ENCODE peak calls at places on chromosomes 13 and 19, in eight cellular contexts. U is sigmoid colon, H is A549, F is GM12878, K is SK-N-SH, T is stomach, V is ovary, B is transverse colon. N is an unnamed sample.

GRCh38 chr13:75635101-75635620 is 969 bp upstream of the LMO7 start:
- DNase-seq in U (no peak), H (no peak), F (no peak), K (no peak), T (no peak), V (no peak), B (no peak), N (no peak)

GRCh38 chr19:1161716-1162115 is 12.4 kb downstream of the SBNO2 start:
- DNase-seq in U (no peak), H (peak; percentile 54), F (no peak), K (no peak), T (peak; percentile 57), V (no peak), B (peak; percentile 40), N (no peak)

GRCh38 chr19:35719402-35720162 is 1.8 kb downstream of the KMT2B start:
- DNase-seq in U (no peak), H (no peak), F (no peak), K (no peak), T (no peak), V (no peak), B (no peak), N (no peak)

GRCh38 chr13:114104626-114105350 is 27.6 kb downstream of the RASA3 start:
- DNase-seq in U (peak; percentile 64), H (no peak), F (no peak), K (peak; percentile 42), T (no peak), V (peak; percentile 24), B (peak; percentile 4), N (no peak)

GRCh38 chr19:27660428-27660827 is 1552.5 kb downstream of the UQCRFS1 start:
- DNase-seq in U (no peak), H (no peak), F (no peak), K (no peak), T (no peak), V (no peak), B (no peak), N (no peak)

GRCh38 chr13:77584111-77584510 is 48.6 kb downstream of the SCEL start:
- DNase-seq in U (no peak), H (no peak), F (no peak), K (no peak), T (no peak), V (no peak), B (no peak), N (no peak)

GRCh38 chr19:38375098-38375493 is 725 bp downstream of the PSMD8 start:
- DNase-seq in U (no peak), H (no peak), F (no peak), K (no peak), T (no peak), V (no peak), B (no peak), N (no peak)

GRCh38 chr13:99432637-99433542 is 68.4 kb upstream of the TM9SF2 start:
- DNase-seq in U (peak; percentile 87), H (peak; percentile 60), F (peak; percentile 97), K (no peak), T (peak; percentile 52), V (no peak), B (peak; percentile 62), N (no peak)

GRCh38 chr13:29730253-29730652 is 120.2 kb downstream of the UBL3 start:
- DNase-seq in U (no peak), H (no peak), F (no peak), K (no peak), T (no peak), V (no peak), B (no peak), N (no peak)

GRCh38 chr19:11064831-11065303 is 24.4 kb upstream of the LDLR start:
- DNase-seq in U (no peak), H (peak; percentile 27), F (no peak), K (no peak), T (no peak), V (peak; percentile 80), B (no peak), N (no peak)

GRCh38 chr13:39777021-39777420 is 121.6 kb downstream of the COG6 start:
- DNase-seq in U (no peak), H (no peak), F (no peak), K (no peak), T (no peak), V (no peak), B (no peak), N (no peak)

GRCh38 chr19:32465176-32465575 is 59.6 kb downstream of the DPY19L3 start:
- DNase-seq in U (no peak), H (no peak), F (no peak), K (no peak), T (no peak), V (no peak), B (no peak), N (no peak)

GRCh38 chr19:31955884-31956283 is 389.5 kb upstream of the ZNF507 start:
- DNase-seq in U (no peak), H (no peak), F (no peak), K (no peak), T (peak; percentile 5), V (no peak), B (no peak), N (no peak)

GRCh38 chr19:40806385-40807146 is 7.6 kb downstream of the EGLN2 start:
- DNase-seq in U (peak; percentile 92), H (peak; percentile 100), F (no peak), K (peak; percentile 97), T (peak; percentile 62), V (peak; percentile 85), B (peak; percentile 76), N (peak; percentile 90)

GRCh38 chr19:43555185-43555770 is 20.0 kb downstream of the XRCC1 start:
- DNase-seq in U (peak; percentile 75), H (peak; percentile 87), F (no peak), K (peak; percentile 85), T (peak; percentile 78), V (peak; percentile 54), B (peak; percentile 79), N (peak; percentile 95)

GRCh38 chr13:107625648-107626047 is 589.7 kb downstream of the LIG4 start:
- DNase-seq in U (no peak), H (no peak), F (no peak), K (no peak), T (no peak), V (no peak), B (no peak), N (no peak)

GRCh38 chr13:41942462-41943094 is 18.3 kb downstream of the VWA8 start:
- DNase-seq in U (no peak), H (peak; percentile 6), F (no peak), K (no peak), T (no peak), V (no peak), B (no peak), N (no peak)

GRCh38 chr13:93290503-93290902 is 63.9 kb downstream of the GPC6 start:
- DNase-seq in U (no peak), H (no peak), F (no peak), K (no peak), T (no peak), V (no peak), B (no peak), N (no peak)

GRCh38 chr19:33627526-33627925 is 5.8 kb downstream of the CHST8 start:
- DNase-seq in U (peak; percentile 27), H (no peak), F (no peak), K (no peak), T (no peak), V (no peak), B (no peak), N (no peak)

GRCh38 chr13:46179576-46180368 is 2.2 kb downstream of the LCP1 start:
- DNase-seq in U (no peak), H (no peak), F (no peak), K (no peak), T (peak; percentile 43), V (no peak), B (peak; percentile 70), N (no peak)

GRCh38 chr13:42110410-42111155 is 62.1 kb downstream of the DGKH start:
- DNase-seq in U (no peak), H (peak; percentile 36), F (peak; percentile 68), K (peak; percentile 55), T (no peak), V (no peak), B (no peak), N (no peak)

GRCh38 chr19:48784527-48784926 is 26.3 kb downstream of the BCAT2 start:
- DNase-seq in U (no peak), H (no peak), F (no peak), K (no peak), T (no peak), V (no peak), B (no peak), N (no peak)

GRCh38 chr13:67147257-67148218 is 82.6 kb downstream of the PCDH9 start:
- DNase-seq in U (no peak), H (no peak), F (no peak), K (no peak), T (no peak), V (no peak), B (no peak), N (no peak)

GRCh38 chr13:110886475-110887241 is 28.2 kb downstream of the ANKRD10 start:
- DNase-seq in U (no peak), H (no peak), F (no peak), K (no peak), T (no peak), V (no peak), B (no peak), N (no peak)

DNA sequence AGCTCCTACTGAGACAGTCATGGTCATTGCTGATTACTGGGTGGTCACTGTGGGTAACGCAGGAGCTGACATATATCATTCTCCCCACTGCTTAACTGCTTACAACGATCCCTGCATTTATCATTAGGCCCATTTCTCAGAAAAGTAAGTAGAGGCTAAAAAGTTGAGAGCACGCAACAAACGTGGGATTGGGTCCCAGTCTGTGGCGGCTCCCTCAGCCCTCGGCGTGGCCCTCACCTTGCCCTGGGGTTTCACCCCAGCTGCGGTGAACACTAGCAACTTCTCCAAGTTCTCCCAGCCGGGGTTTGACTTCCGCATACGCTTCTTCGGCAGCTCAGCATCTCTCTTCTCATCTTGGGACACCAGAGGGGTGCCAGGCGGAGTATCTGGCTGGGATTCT is 2.5 kb downstream of the PNKP start:
- DNase-seq in U (no peak), H (no peak), F (no peak), K (no peak), T (no peak), V (no peak), B (no peak), N (no peak)
- TF ChIP-seq EP300 in U (no peak), H (no peak), F (no peak), K (no peak), T (no peak), V (no peak), B (no peak), N (no peak)

GRCh38 chr19:39388657-39389056 is 2.2 kb downstream of the PAF1 start:
- DNase-seq in U (no peak), H (no peak), F (no peak), K (no peak), T (no peak), V (no peak), B (no peak), N (no peak)
- TF ChIP-seq EP300 in U (no peak), H (no peak), F (no peak), K (no peak), T (no peak), V (no peak), B (no peak), N (no peak)

GRCh38 chr13:109333893-109334651 is 452.3 kb downstream of the IRS2 start:
- DNase-seq in U (no peak), H (no peak), F (no peak), K (peak; percentile 64), T (no peak), V (no peak), B (no peak), N (no peak)
- TF ChIP-seq EP300 in U (no peak), H (no peak), F (no peak), K (peak; percentile 100), T (no peak), V (no peak), B (no peak), N (no peak)

GRCh38 chr13:80131204-80131603 is 209.7 kb downstream of the SPRY2 start:
- DNase-seq in U (peak; percentile 80), H (peak; percentile 49), F (no peak), K (peak; percentile 56), T (peak; percentile 73), V (peak; percentile 57), B (peak; percentile 81), N (no peak)
- TF ChIP-seq EP300 in U (no peak), H (no peak), F (no peak), K (no peak), T (no peak), V (no peak), B (no peak), N (no peak)